ENCODE peak calls at places on chromosomes 3 and 15, in four cellular contexts. G is K562, I is fibroblast of the aortic adventitia, L is dorsolateral prefrontal cortex. S is an unnamed sample.

GRCh38 chr3:183698760-183699159 is 1.2 kb downstream of the YEATS2 start:
- DNase-seq in G (no peak), I (peak; percentile 49), L (no peak), S (no peak)

GRCh38 chr3:44468572-44469520 is 8.6 kb downstream of the ZNF445 start:
- DNase-seq in G (peak; percentile 73), I (peak; percentile 11), L (no peak), S (peak; percentile 46)

GRCh38 chr3:151483488-151483887 is 22.6 kb upstream of the IGSF10 start:
- DNase-seq in G (no peak), I (no peak), L (no peak), S (no peak)

GRCh38 chr3:9224490-9224889 is 25.0 kb downstream of the SRGAP3 start:
- DNase-seq in G (no peak), I (peak; percentile 62), L (no peak), S (no peak)

GRCh38 chr15:83380682-83381081 is 66.5 kb upstream of the SH3GL3 start:
- DNase-seq in G (peak; percentile 29), I (peak; percentile 15), L (peak; percentile 63), S (peak; percentile 8)

GRCh38 chr3:157127831-157128767 is 31.8 kb downstream of the CCNL1 start:
- DNase-seq in G (no peak), I (peak; percentile 91), L (no peak), S (no peak)

GRCh38 chr3:16906679-16907078 is 21.9 kb downstream of the PLCL2 start:
- DNase-seq in G (no peak), I (peak; percentile 72), L (no peak), S (no peak)

GRCh38 chr3:171092467-171092911 is 66.0 kb upstream of the SLC2A2 start:
- DNase-seq in G (no peak), I (peak; percentile 41), L (no peak), S (no peak)

GRCh38 chr15:51917493-51917892 is 54.1 kb downstream of the LEO1 start:
- DNase-seq in G (peak; percentile 17), I (peak; percentile 17), L (no peak), S (no peak)

GRCh38 chr15:35605790-35606189 is 59.8 kb upstream of the DPH6 start:
- DNase-seq in G (no peak), I (no peak), L (no peak), S (no peak)

GRCh38 chr3:131110087-131110486 is 83.4 kb downstream of the NEK11 start:
- DNase-seq in G (no peak), I (peak; percentile 55), L (no peak), S (no peak)

GRCh38 chr3:114143817-114144216 is 35.0 kb downstream of the DRD3 start:
- DNase-seq in G (no peak), I (peak; percentile 82), L (no peak), S (no peak)

GRCh38 chr3:184234224-184234623 is 4.8 kb downstream of the VWA5B2 start:
- DNase-seq in G (peak; percentile 43), I (peak; percentile 80), L (peak; percentile 69), S (no peak)

GRCh38 chr15:90558182-90558581 is 28.5 kb downstream of the CRTC3 start:
- DNase-seq in G (no peak), I (no peak), L (no peak), S (peak; percentile 19)

GRCh38 chr3:24069045-24069444 is 124.0 kb downstream of the NR1D2 start:
- DNase-seq in G (no peak), I (no peak), L (no peak), S (peak; percentile 64)
- TF ChIP-seq CTCF in G (peak; percentile 74), I (no peak), L (no peak), S (peak; percentile 60)

GRCh38 chr3:149701977-149702350 is 44.1 kb upstream of the WWTR1 start:
- DNase-seq in G (no peak), I (no peak), L (no peak), S (no peak)
- H3K4me3 ChIP-seq in G (no peak overlapping the region), I (no peak overlapping the region), L (no peak overlapping the region), S (no peak overlapping the region)

GRCh38 chr3:134974621-134975020 is 179.6 kb downstream of the EPHB1 start:
- DNase-seq in G (no peak), I (no peak), L (no peak), S (no peak)

GRCh38 chr3:134971359-134971758 is 176.3 kb downstream of the EPHB1 start:
- DNase-seq in G (no peak), I (no peak), L (no peak), S (no peak)

GRCh38 chr3:134972836-134973455 is 177.9 kb downstream of the EPHB1 start:
- DNase-seq in G (no peak), I (no peak), L (no peak), S (no peak)

GRCh38 chr3:134978658-134979057 is 183.6 kb downstream of the EPHB1 start:
- DNase-seq in G (no peak), I (no peak), L (no peak), S (no peak)

DNA sequence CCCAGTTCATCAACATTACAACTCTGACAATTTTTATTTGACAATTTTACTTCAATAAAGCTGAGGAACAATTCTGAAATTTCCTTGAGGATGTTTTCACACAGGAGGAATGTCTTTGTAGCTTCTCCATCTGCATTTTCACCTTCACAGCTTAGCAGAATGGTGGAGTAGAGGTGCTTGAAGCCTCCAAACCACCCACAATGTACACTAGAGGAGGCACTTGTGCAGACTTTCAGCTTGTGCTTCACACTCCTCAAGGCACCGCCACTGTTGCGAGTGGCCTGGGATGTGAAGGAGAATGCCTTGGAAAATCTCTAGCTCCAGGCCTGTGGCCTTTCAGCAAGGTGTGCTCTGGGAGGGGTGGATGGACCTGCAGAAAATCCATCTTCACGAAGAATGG is 181.9 kb downstream of the EPHB1 start:
- DNase-seq in G (no peak), I (no peak), L (no peak), S (no peak)
- TF ChIP-seq CTCF in G (no peak), I (no peak), L (no peak), S (no peak)

GRCh38 chr15:25381579-25381978 is 57.2 kb downstream of the UBE3A start:
- DNase-seq in G (no peak), I (no peak), L (no peak), S (no peak)

GRCh38 chr15:25374143-25374542 is 64.7 kb downstream of the UBE3A start:
- DNase-seq in G (no peak), I (no peak), L (no peak), S (no peak)

GRCh38 chr15:25375557-25375956 is 63.3 kb downstream of the UBE3A start:
- DNase-seq in G (no peak), I (no peak), L (no peak), S (no peak)

DNA sequence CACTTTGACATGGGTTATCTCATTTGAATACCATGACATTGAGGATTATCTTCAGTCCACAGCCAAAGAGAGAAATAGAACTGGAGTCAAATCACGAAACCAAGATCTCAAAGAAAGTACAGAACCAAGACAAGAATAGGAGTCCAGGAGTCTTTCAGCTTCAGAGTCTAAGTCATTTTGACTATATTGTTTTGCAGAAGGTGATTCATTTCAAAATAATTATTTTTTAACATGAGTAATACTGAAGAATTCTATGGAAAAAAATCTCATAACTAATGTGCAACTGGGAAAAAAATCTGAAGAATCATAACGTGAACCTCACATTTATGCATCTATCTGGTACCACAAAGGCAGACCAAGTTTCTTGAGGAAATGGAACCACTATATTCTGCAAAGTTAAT is 60.3 kb downstream of the UBE3A start:
- DNase-seq in G (no peak), I (peak; percentile 52), L (no peak), S (no peak)
- H3K4me3 ChIP-seq in G (no peak overlapping the region), I (no peak overlapping the region), L (no peak overlapping the region), S (no peak overlapping the region)

GRCh38 chr15:73711526-73711925 is 27.3 kb downstream of the CD276 start:
- DNase-seq in G (no peak), I (no peak), L (no peak), S (no peak)

GRCh38 chr15:73709671-73710070 is 25.5 kb downstream of the CD276 start:
- DNase-seq in G (no peak), I (no peak), L (no peak), S (no peak)

GRCh38 chr15:73710321-73710720 is 26.1 kb downstream of the CD276 start:
- DNase-seq in G (no peak), I (no peak), L (no peak), S (no peak)

GRCh38 chr15:73714695-73715301 is 30.6 kb downstream of the CD276 start:
- DNase-seq in G (no peak), I (no peak), L (no peak), S (no peak)

DNA sequence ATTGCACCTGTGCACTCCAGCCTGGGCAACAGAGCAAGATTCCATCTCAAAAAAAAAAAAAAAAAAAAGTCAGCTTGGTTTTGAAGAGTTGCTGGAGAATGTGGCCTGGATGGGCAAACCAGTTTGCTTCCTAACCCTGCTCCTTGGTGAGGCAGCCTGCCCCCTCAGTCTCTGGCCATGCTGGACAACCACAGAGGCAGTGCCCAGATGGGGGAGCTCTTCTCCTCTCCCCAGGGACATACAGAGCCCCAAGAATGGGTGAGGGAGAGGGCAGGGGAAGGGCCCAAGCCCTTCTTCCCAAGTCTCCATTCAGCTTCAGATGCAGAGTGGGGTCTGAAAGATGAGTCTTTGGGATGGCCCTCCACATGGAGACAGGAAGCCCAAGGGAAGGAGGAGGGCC is 27.9 kb downstream of the CD276 start:
- DNase-seq in G (no peak), I (no peak), L (no peak), S (no peak)
- TF ChIP-seq CTCF in G (peak; percentile 51), I (peak; percentile 3), L (no peak), S (no peak)

GRCh38 chr3:39915027-39915426 is 105.6 kb downstream of the MYRIP start:
- DNase-seq in G (no peak), I (no peak), L (no peak), S (peak; percentile 6)

GRCh38 chr3:39911465-39912309 is 102.3 kb downstream of the MYRIP start:
- DNase-seq in G (no peak), I (peak; percentile 92), L (no peak), S (peak; percentile 26)

GRCh38 chr3:39920271-39920670 is 110.9 kb downstream of the MYRIP start:
- DNase-seq in G (no peak), I (no peak), L (no peak), S (no peak)

GRCh38 chr3:39919281-39919680 is 109.9 kb downstream of the MYRIP start:
- DNase-seq in G (no peak), I (no peak), L (no peak), S (no peak)

GRCh38 chr3:39917060-39917773 is 107.8 kb downstream of the MYRIP start:
- DNase-seq in G (no peak), I (peak; percentile 56), L (no peak), S (no peak)
- H3K4me3 ChIP-seq in G (no peak overlapping the region), I (no peak overlapping the region), L (no peak overlapping the region), S (no peak overlapping the region)

S was measured in LNCaP clone FGC.